ENCODE peak calls at places on chromosome 12, in ten cellular contexts. S is HCT116; D is HS-27A; K is GM20000; H is fibroblast of the aortic adventitia; O is left colon; V is NCI-H1417 treated with DMSO at 0.1 percent for 48 hours; Q is activated T-cell treated with anti-CD3 and anti-CD28 coated beads, Interleukin-2, amount 50 U/mL, for 72 hours; I is type B pancreatic cell; U is ELR. A is an unnamed sample.
A peak's percentile ranks its signal among the peaks of the same experiment; 100 is the strongest.

GRCh38 chr12:130655881-130656280 is 60.2 kb downstream of the RIMBP2 start:
- DNase-seq in S (no peak), D (no peak), K (no peak), H (no peak), O (no peak), V (no peak), Q (no peak), I (no peak), U (no peak), A (no peak)

GRCh38 chr12:32718926-32719325 is 36.8 kb downstream of the YARS2 start:
- DNase-seq in S (no peak), D (no peak), K (no peak), H (no peak), O (no peak), V (no peak), Q (no peak), I (no peak), U (no peak), A (no peak)

GRCh38 chr12:121295746-121296617 is 527 bp downstream of the CAMKK2 start:
- DNase-seq in S (no peak), D (no peak), K (peak; percentile 49), H (no peak), O (peak; percentile 68), V (no peak), Q (peak; percentile 16), I (no peak), U (peak; percentile 42), A (no peak)

GRCh38 chr12:113068312-113068935 is 11.9 kb downstream of the DTX1 start:
- DNase-seq in S (no peak), D (no peak), K (no peak), H (no peak), O (no peak), V (no peak), Q (no peak), I (no peak), U (no peak), A (no peak)

GRCh38 chr12:33472299-33472698 is 32.7 kb upstream of the SYT10 start:
- DNase-seq in S (no peak), D (peak; percentile 35), K (no peak), H (no peak), O (no peak), V (no peak), Q (no peak), I (no peak), U (no peak), A (no peak)

GRCh38 chr12:32895688-32896437 is 714 bp downstream of the PKP2 start:
- DNase-seq in S (no peak), D (no peak), K (no peak), H (no peak), O (peak; percentile 73), V (no peak), Q (no peak), I (no peak), U (no peak), A (no peak)

GRCh38 chr12:42997032-42997431 is 407.5 kb upstream of the PRICKLE1 start:
- DNase-seq in S (no peak), D (no peak), K (no peak), H (no peak), O (no peak), V (no peak), Q (no peak), I (no peak), U (no peak), A (no peak)

GRCh38 chr12:64946132-64946829 is 121.8 kb downstream of the TBC1D30 start:
- DNase-seq in S (no peak), D (no peak), K (no peak), H (peak; percentile 53), O (peak; percentile 18), V (peak; percentile 41), Q (no peak), I (no peak), U (no peak), A (no peak)

GRCh38 chr12:71958056-71958455 is 19.4 kb downstream of the TPH2 start:
- DNase-seq in S (no peak), D (peak; percentile 33), K (no peak), H (peak; percentile 10), O (no peak), V (no peak), Q (no peak), I (no peak), U (peak; percentile 57), A (no peak)

GRCh38 chr12:19518209-19518608 is 78.9 kb downstream of the AEBP2 start:
- DNase-seq in S (no peak), D (no peak), K (no peak), H (no peak), O (no peak), V (no peak), Q (no peak), I (no peak), U (no peak), A (no peak)

GRCh38 chr12:32532951-32533350 is 133.6 kb downstream of the FGD4 start:
- DNase-seq in S (no peak), D (peak; percentile 19), K (no peak), H (no peak), O (no peak), V (no peak), Q (no peak), I (no peak), U (no peak), A (no peak)

GRCh38 chr12:64178122-64178521 is 44.0 kb downstream of the KICS2 start:
- DNase-seq in S (no peak), D (peak; percentile 69), K (no peak), H (peak; percentile 96), O (no peak), V (no peak), Q (no peak), I (no peak), U (peak; percentile 83), A (no peak)